ENCODE peak calls at places on chromosomes 7 and 10, in nine cellular contexts. C is pancreas, I is astrocyte, A is psoas muscle, K is aorta, O is BJ, S is WERI-Rb-1, N is endodermal cell, U is HCT116. H is an unnamed sample.

GRCh38 chr7:150369740-150370501 is 1.3 kb downstream of the REPIN1 start:
- DNase-seq in K (no peak), S (no peak), I (no peak), N (peak; percentile 49), C (no peak), A (no peak), O (no peak), U (no peak), H (no peak)

GRCh38 chr7:84188811-84189405 is 5.7 kb downstream of the SEMA3A start:
- DNase-seq in U (no peak), N (no peak), S (no peak), I (no peak), C (no peak), O (no peak), K (no peak), A (no peak), H (no peak)

GRCh38 chr7:99791021-99791420 is 7.0 kb upstream of the CYP3A4 start:
- DNase-seq in I (no peak), A (no peak), O (no peak), U (no peak), C (no peak), K (no peak), N (no peak), S (no peak), H (peak; percentile 24)

GRCh38 chr7:24440851-24441250 is 132.4 kb upstream of the PALS2 start:
- DNase-seq in A (no peak), K (no peak), I (no peak), N (no peak), U (no peak), C (no peak), S (no peak), O (no peak), H (no peak)

GRCh38 chr7:150931199-150931869 is 46.8 kb downstream of the KCNH2 start:
- DNase-seq in K (no peak), I (no peak), A (peak; percentile 45), O (no peak), N (no peak), C (no peak), S (peak; percentile 74), U (no peak), H (no peak)

GRCh38 chr7:49817251-49817650 is 43.8 kb downstream of the VWC2 start:
- DNase-seq in N (no peak), I (no peak), A (no peak), U (no peak), S (no peak), K (no peak), C (no peak), O (no peak), H (no peak)

GRCh38 chr10:50375051-50375452 is 123.7 kb upstream of the ASAH2 start:
- DNase-seq in A (no peak), U (no peak), K (no peak), N (no peak), C (no peak), S (no peak), O (no peak), I (no peak), H (no peak)

GRCh38 chr7:57404343-57404966 is 45.5 kb upstream of the ZNF716 start:
- DNase-seq in N (no peak), K (peak; percentile 82), U (no peak), O (no peak), I (no peak), S (no peak), A (peak; percentile 81), C (peak; percentile 58), H (no peak)

GRCh38 chr7:139737221-139738100 is 40.3 kb downstream of the HIPK2 start:
- DNase-seq in K (no peak), I (no peak), C (no peak), S (no peak), A (no peak), N (peak; percentile 36), O (no peak), U (no peak), H (no peak)

GRCh38 chr7:87874066-87874465 is 2.1 kb downstream of the SLC25A40 start:
- DNase-seq in I (no peak), O (no peak), K (no peak), C (no peak), S (no peak), U (no peak), A (no peak), N (no peak), H (no peak)
- H3K4me3 ChIP-seq in I (no peak overlapping the region), O (no peak overlapping the region), K (no peak overlapping the region), C (no peak overlapping the region), S (no peak overlapping the region), U (no peak overlapping the region), A (no peak overlapping the region), N (peak overlapping the region; percentile 91), H (no peak overlapping the region)

DNA sequence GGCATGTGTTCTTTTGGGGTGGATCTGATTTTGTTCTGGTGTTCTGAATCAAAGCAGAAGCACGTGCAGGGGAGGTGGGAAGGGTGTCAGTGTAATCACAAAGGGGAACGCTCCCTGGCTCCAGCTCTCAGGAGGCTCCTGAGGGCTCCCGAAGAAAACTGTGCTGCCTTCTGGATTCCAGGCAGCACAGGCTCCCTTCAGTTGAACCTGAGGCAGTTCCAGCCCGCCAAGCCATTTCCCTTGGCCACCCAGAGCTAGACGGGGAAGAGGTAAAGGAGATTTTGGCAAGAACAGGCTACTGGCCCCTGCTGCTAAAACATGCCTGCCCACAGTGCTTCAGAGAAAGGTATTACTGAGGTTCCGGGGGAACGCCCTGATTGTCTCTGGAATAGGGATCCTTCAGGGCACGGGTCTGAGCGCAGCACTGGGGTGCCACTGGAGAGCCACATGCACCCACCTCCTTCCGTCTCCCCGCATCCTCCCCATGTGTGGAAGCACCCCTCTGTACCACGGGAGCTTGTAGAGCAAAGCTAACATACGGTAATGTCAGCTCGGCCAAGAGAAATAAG is 247.3 kb downstream of the BAMBI start:
- DNase-seq in K (no peak), N (no peak), A (no peak), I (no peak), C (no peak), O (no peak), S (no peak), U (no peak), H (no peak)
- H3K4me3 ChIP-seq in K (no peak overlapping the region), N (no peak overlapping the region), A (peak overlapping the region; percentile 53), I (no peak overlapping the region), C (no peak overlapping the region), O (no peak overlapping the region), S (no peak overlapping the region), U (no peak overlapping the region), H (no peak overlapping the region)

GRCh38 chr7:93921190-93921585 is 347 bp upstream of the GNG11 start:
- DNase-seq in N (no peak), S (no peak), I (no peak), K (no peak), O (no peak), C (no peak), U (no peak), A (no peak), H (no peak)
- H3K4me3 ChIP-seq in N (peak overlapping the region; percentile 78), S (no peak overlapping the region), I (peak overlapping the region; percentile 75), K (peak overlapping the region; percentile 88), O (peak overlapping the region; percentile 65), C (peak overlapping the region; percentile 30), U (no peak overlapping the region), A (peak overlapping the region; percentile 63), H (peak overlapping the region; percentile 55)

GRCh38 chr10:32377458-32378370 is 30.8 kb upstream of the EPC1 start:
- DNase-seq in I (peak; percentile 35), N (no peak), A (no peak), S (no peak), C (no peak), K (no peak), O (no peak), U (peak; percentile 10), H (no peak)

GRCh38 chr10:32381165-32381564 is 34.2 kb upstream of the EPC1 start:
- DNase-seq in K (no peak), A (no peak), I (no peak), C (no peak), N (no peak), U (no peak), O (no peak), S (no peak), H (no peak)

GRCh38 chr10:32378371-32379301 is 31.7 kb upstream of the EPC1 start:
- DNase-seq in S (peak; percentile 82), K (peak; percentile 96), C (peak; percentile 90), I (peak; percentile 77), N (peak; percentile 96), A (peak; percentile 96), U (peak; percentile 79), O (peak; percentile 48), H (peak; percentile 63)

GRCh38 chr10:32379950-32380547 is 33.1 kb upstream of the EPC1 start:
- DNase-seq in I (no peak), O (no peak), N (no peak), C (no peak), A (no peak), U (no peak), S (no peak), K (no peak), H (no peak)

DNA sequence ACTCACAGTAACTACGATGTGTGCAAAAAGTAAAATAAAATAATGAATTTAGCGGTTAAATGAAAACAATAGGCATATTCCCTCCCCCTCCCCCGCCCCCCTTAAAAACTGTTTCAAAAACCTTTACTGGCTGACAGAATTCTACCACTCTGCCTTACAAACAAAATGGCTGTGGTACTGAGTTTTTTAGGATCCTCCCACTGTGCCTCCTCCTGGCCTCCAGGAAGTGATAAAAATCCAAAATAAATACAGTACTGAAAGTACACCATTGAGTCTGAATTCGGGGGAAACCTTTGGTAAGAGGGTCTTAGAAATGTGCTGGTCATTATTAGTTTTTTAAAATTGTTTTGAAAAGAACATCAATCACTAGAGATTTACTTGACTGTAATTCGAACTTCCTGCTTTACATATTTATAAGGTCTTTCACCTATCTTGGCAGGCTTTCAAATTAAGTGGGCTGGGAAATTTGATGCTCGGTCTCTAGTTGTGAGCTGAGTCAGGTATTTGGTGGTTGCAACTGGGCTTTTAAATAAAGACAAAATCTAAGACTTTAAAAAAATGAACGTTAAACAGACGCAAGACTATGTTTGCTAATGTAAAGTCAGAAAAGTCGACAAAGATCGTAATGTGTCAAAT is 32.5 kb upstream of the EPC1 start:
- DNase-seq in U (peak; percentile 62), A (no peak), C (no peak), O (peak; percentile 15), N (peak; percentile 56), K (no peak), S (no peak), I (peak; percentile 74), H (no peak)
- H3K4me3 ChIP-seq in U (peak overlapping the region; percentile 62), A (peak overlapping the region; percentile 69), C (peak overlapping the region; percentile 26), O (peak overlapping the region; percentile 84), N (peak overlapping the region; percentile 87), K (peak overlapping the region; percentile 99), S (peak overlapping the region; percentile 70), I (peak overlapping the region; percentile 98), H (peak overlapping the region; percentile 66)

DNA sequence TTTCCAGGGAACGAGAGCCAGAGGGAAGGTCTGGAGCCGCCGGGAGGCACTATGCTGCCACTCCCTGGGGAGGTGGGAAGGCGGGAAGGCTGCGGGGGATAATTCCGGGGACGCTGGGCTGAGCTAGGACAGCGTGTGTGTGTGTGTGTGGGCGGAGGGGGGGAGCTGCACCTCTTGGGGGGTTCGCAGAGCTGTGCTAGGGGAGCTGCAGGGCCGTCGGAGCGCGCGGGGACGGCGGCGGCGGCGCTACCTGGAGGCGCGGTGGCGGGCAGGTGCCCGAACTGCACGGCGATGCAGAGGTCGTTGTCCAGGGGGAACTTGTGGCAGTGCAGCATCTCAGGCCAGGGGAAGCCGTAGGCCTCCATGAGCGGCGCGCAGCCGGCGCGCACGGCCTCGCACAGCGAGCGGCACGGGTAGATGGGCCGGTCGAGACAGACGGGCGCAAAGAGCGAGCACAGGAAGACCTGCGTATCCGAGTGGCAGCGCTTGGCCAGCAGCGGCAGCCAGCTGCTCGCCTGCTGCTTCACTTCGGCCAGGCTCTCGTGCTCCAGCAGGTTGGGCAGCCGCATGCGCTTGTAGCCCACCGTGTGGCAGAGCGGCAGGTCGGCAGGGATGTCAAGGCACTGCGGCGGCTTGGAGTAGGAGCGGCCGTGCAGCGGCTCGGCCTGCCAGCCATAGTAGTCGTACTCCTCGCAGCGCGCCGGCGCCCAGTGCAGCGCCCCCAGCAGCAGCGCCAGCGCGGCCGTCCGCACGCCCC is 566 bp downstream of the SFRP5 start:
- DNase-seq in O (no peak), C (peak; percentile 40), S (peak; percentile 49), U (no peak), K (no peak), I (peak; percentile 26), N (peak; percentile 86), A (no peak), H (no peak)
- H3K4me3 ChIP-seq in O (no peak overlapping the region), C (peak overlapping the region; percentile 34), S (peak overlapping the region; percentile 59), U (no peak overlapping the region), K (no peak overlapping the region), I (peak overlapping the region; percentile 39), N (peak overlapping the region; percentile 75), A (peak overlapping the region; percentile 54), H (peak overlapping the region; percentile 46)